ENCODE peak calls at places on chromosomes 6 and 20, in nine cellular contexts. F, J, Q, C, Z, B, V, I and A are unnamed samples.

GRCh38 chr20:61537721-61538480 is 285.8 kb downstream of the CDH4 start:
- DNase-seq in F (no peak), J (no peak), Q (no peak), C (no peak), Z (no peak), B (no peak), V (no peak), I (no peak), A (no peak)

GRCh38 chr6:118750143-118750542 is 98.8 kb upstream of the CEP85L start:
- DNase-seq in F (no peak), J (no peak), Q (no peak), C (no peak), Z (no peak), B (peak), V (no peak), I (no peak), A (no peak)

GRCh38 chr6:149109397-149110070 is 208.0 kb upstream of the TAB2 start:
- DNase-seq in F (no peak), J (no peak), Q (no peak), C (no peak), Z (no peak), B (no peak), V (no peak), I (no peak), A (no peak)

GRCh38 chr6:33078919-33079521 is 3.2 kb downstream of the HLA-DPB1 start:
- DNase-seq in F (no peak), J (no peak), Q (no peak), C (no peak), Z (no peak), B (no peak), V (no peak), I (no peak), A (no peak)

GRCh38 chr6:41887355-41887754 is 7.8 kb downstream of the USP49 start:
- DNase-seq in F (no peak), J (no peak), Q (no peak), C (no peak), Z (no peak), B (no peak), V (no peak), I (no peak), A (no peak)

GRCh38 chr20:23203951-23204730 is 118.0 kb upstream of the CD93 start:
- DNase-seq in F (no peak), J (no peak), Q (no peak), C (no peak), Z (no peak), B (no peak), V (no peak), I (no peak), A (no peak)

GRCh38 chr20:62501801-62502495 is 26.2 kb upstream of the GATA5 start:
- DNase-seq in F (no peak), J (no peak), Q (peak), C (no peak), Z (no peak), B (peak), V (peak), I (peak), A (no peak)

GRCh38 chr20:5181955-5182354 is 55.1 kb downstream of the CDS2 start:
- DNase-seq in F (no peak), J (no peak), Q (no peak), C (no peak), Z (no peak), B (peak), V (peak), I (peak), A (no peak)

GRCh38 chr20:53934421-53935352 is 135.7 kb downstream of the BCAS1 start:
- DNase-seq in F (peak), J (no peak), Q (peak), C (no peak), Z (no peak), B (peak), V (peak), I (peak), A (no peak)

GRCh38 chr6:118263929-118264486 is 284.1 kb upstream of the PLN start:
- DNase-seq in F (no peak), J (peak), Q (no peak), C (no peak), Z (no peak), B (peak), V (peak), I (peak), A (no peak)

GRCh38 chr20:21432911-21433310 is 35.6 kb upstream of the NKX2-4 start:
- DNase-seq in F (no peak), J (no peak), Q (no peak), C (no peak), Z (no peak), B (no peak), V (no peak), I (peak), A (no peak)

GRCh38 chr20:35698298-35699126 is 640 bp downstream of the NFS1 start:
- DNase-seq in F (no peak), J (no peak), Q (no peak), C (no peak), Z (no peak), B (no peak), V (no peak), I (no peak), A (peak)

GRCh38 chr20:57614490-57615471 is 5.4 kb downstream of the ZBP1 start:
- DNase-seq in F (no peak), J (no peak), Q (no peak), C (peak), Z (no peak), B (no peak), V (no peak), I (no peak), A (peak)

GRCh38 chr20:50689864-50690263 is 1.5 kb downstream of the RIPOR3 start:
- DNase-seq in F (no peak), J (no peak), Q (no peak), C (no peak), Z (peak), B (no peak), V (peak), I (no peak), A (no peak)

GRCh38 chr20:38321959-38322598 is 18.1 kb downstream of the BPI start:
- DNase-seq in F (peak), J (no peak), Q (peak), C (no peak), Z (no peak), B (peak), V (peak), I (peak), A (no peak)

GRCh38 chr6:148771212-148771601 is 24.4 kb downstream of the UST start:
- DNase-seq in F (no peak), J (no peak), Q (no peak), C (no peak), Z (no peak), B (no peak), V (no peak), I (no peak), A (no peak)

GRCh38 chr6:35048631-35049083 is 92.5 kb downstream of the TCP11 start:
- DNase-seq in F (peak), J (no peak), Q (no peak), C (no peak), Z (peak), B (peak), V (peak), I (no peak), A (no peak)

GRCh38 chr20:33423141-33423834 is 20.3 kb downstream of the SNTA1 start:
- DNase-seq in F (no peak), J (no peak), Q (peak), C (no peak), Z (no peak), B (peak), V (peak), I (peak), A (peak)

GRCh38 chr6:129860901-129861665 is at the start of gene TMEM244:
- DNase-seq in F (peak), J (no peak), Q (peak), C (no peak), Z (no peak), B (peak), V (no peak), I (peak), A (no peak)

GRCh38 chr6:29011276-29011734 is 6.2 kb upstream of the ZNF311 start:
- DNase-seq in F (peak), J (no peak), Q (no peak), C (no peak), Z (peak), B (peak), V (peak), I (peak), A (no peak)

GRCh38 chr6:83092756-83093399 is 25.4 kb downstream of the DOP1A start:
- DNase-seq in F (no peak), J (no peak), Q (no peak), C (no peak), Z (no peak), B (no peak), V (peak), I (no peak), A (no peak)

GRCh38 chr6:55953384-55953783 is 78.0 kb upstream of the BMP5 start:
- DNase-seq in F (no peak), J (no peak), Q (peak), C (no peak), Z (no peak), B (peak), V (peak), I (peak), A (no peak)

GRCh38 chr20:63223826-63224207 is 7.9 kb upstream of the YTHDF1 start:
- DNase-seq in F (no peak), J (no peak), Q (no peak), C (no peak), Z (no peak), B (no peak), V (no peak), I (no peak), A (no peak)

GRCh38 chr20:3800256-3800877 is 4.3 kb downstream of the CDC25B start:
- DNase-seq in F (no peak), J (no peak), Q (no peak), C (no peak), Z (no peak), B (no peak), V (no peak), I (no peak), A (no peak)

GRCh38 chr6:115733426-115733825 is 327.3 kb downstream of the FRK start:
- DNase-seq in F (no peak), J (no peak), Q (no peak), C (no peak), Z (no peak), B (no peak), V (no peak), I (no peak), A (no peak)

GRCh38 chr6:7469696-7470095 is 71.8 kb upstream of the DSP start:
- DNase-seq in F (no peak), J (no peak), Q (no peak), C (no peak), Z (no peak), B (no peak), V (peak), I (no peak), A (no peak)

GRCh38 chr6:26215200-26216014 is 128.2 kb downstream of the HFE start:
- DNase-seq in F (peak), J (no peak), Q (no peak), C (no peak), Z (no peak), B (peak), V (peak), I (peak), A (no peak)
- TF ChIP-seq CTCF in F (no peak), J (no peak), Q (no peak), C (no peak), Z (no peak), B (no peak), V (no peak), I (no peak), A (no peak)

GRCh38 chr6:43402819-43403218 is 24.5 kb upstream of the ABCC10 start:
- DNase-seq in F (no peak), J (no peak), Q (no peak), C (no peak), Z (no peak), B (no peak), V (no peak), I (no peak), A (no peak)
- TF ChIP-seq CTCF in F (no peak), J (no peak), Q (no peak), C (no peak), Z (no peak), B (no peak), V (no peak), I (no peak), A (no peak)

GRCh38 chr6:54245265-54245664 is 63.0 kb upstream of the TINAG start:
- DNase-seq in F (no peak), J (no peak), Q (no peak), C (no peak), Z (no peak), B (no peak), V (no peak), I (no peak), A (no peak)

GRCh38 chr6:54248994-54249393 is 59.2 kb upstream of the TINAG start:
- DNase-seq in F (no peak), J (no peak), Q (no peak), C (no peak), Z (no peak), B (no peak), V (no peak), I (no peak), A (no peak)

GRCh38 chr6:54248319-54248718 is 59.9 kb upstream of the TINAG start:
- DNase-seq in F (no peak), J (no peak), Q (no peak), C (no peak), Z (no peak), B (no peak), V (no peak), I (no peak), A (no peak)

GRCh38 chr6:54243699-54244098 is 64.5 kb upstream of the TINAG start:
- DNase-seq in F (no peak), J (no peak), Q (no peak), C (no peak), Z (no peak), B (no peak), V (no peak), I (no peak), A (no peak)

GRCh38 chr6:54244430-54244829 is 63.8 kb upstream of the TINAG start:
- DNase-seq in F (peak), J (no peak), Q (no peak), C (no peak), Z (no peak), B (peak), V (peak), I (peak), A (no peak)
- TF ChIP-seq CTCF in F (peak), J (peak), Q (peak), C (peak), Z (peak), B (peak), V (peak), I (peak), A (peak)

GRCh38 chr6:31530659-31531058 is 1.9 kb downstream of the MCCD1 start:
- DNase-seq in F (no peak), J (no peak), Q (no peak), C (no peak), Z (no peak), B (no peak), V (no peak), I (no peak), A (no peak)
- TF ChIP-seq CTCF in F (no peak), J (no peak), Q (no peak), C (no peak), Z (no peak), B (no peak), V (no peak), I (no peak), A (no peak)

DNA sequence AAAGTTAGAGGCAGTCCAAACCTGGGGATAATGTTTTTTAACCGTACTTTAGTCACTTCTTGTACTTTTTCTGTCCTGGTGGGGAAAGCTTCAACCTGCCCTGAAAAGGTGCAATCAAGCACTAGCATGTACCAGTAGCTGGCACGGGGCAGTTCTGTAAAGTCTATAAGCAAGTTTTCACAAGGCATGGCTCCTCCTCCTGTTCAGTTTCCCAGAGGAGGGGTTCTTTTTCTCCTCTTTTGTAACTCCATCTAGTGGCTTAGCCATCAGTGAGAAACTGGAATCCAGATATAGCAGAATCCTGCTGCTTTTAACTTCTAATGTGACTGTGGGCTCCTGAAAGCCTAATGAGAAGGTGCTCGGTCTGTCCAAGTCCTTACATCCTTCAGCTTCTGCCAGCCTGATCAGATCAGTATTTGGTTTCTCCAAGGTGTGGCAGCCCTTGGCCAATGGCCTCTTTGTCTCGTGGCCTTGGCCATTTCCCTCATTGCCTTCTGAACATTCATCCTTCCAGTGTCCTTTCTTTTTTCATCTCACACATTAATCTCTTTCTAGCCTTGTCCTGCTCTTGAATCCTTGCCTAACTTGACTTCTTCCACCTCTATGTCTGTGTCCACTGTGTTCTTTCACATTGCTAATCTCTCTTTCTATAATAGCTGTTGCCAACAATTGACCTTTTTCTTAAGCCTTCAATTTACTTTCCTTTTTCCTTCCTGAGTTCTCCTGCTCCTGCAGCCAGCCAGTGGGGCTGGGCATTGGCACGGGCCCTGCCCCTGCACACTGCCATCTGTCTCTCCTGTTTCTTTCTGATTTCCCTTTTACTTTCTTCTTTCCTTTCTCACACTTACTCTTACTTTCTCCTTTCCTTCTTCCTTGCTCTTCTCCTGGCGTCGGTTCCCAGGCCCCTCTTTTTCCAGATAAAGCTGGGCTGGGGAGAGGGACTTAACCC is 222.0 kb upstream of the SYNCRIP start:
- DNase-seq in F (no peak), J (no peak), Q (no peak), C (no peak), Z (no peak), B (peak), V (peak), I (peak), A (no peak)
- TF ChIP-seq CTCF in F (no peak), J (no peak), Q (peak), C (no peak), Z (no peak), B (peak), V (peak), I (no peak), A (no peak)

GRCh38 chr6:1316482-1317220 is 4.8 kb downstream of the FOXQ1 start:
- DNase-seq in F (no peak), J (peak), Q (no peak), C (no peak), Z (peak), B (no peak), V (peak), I (peak), A (no peak)
- TF ChIP-seq CTCF in F (no peak), J (peak), Q (peak), C (no peak), Z (no peak), B (no peak), V (no peak), I (no peak), A (no peak)

GRCh38 chr6:30914076-30914853 is at the start of gene VARS2:
- DNase-seq in F (peak), J (peak), Q (peak), C (peak), Z (peak), B (peak), V (peak), I (peak), A (peak)
- TF ChIP-seq CTCF in F (peak), J (peak), Q (peak), C (no peak), Z (peak), B (peak), V (peak), I (peak), A (peak)